ENCODE peak calls at places on chromosomes 1 and 21, in nine cellular contexts. R is lower lobe of right lung, O is BJ, Q is H1, E is tibial artery, T is dorsolateral prefrontal cortex, F is nephron progenitor cell, Y is endodermal cell, C is fibroblast of pulmonary artery. D is an unnamed sample.
A peak's percentile ranks its signal among the peaks of the same experiment; 100 is the strongest.

GRCh38 chr1:158830904-158831507 is at the start of gene MNDA:
- DNase-seq in C (no peak), Q (no peak), F (no peak), R (no peak), T (no peak), Y (no peak), E (no peak), O (no peak), D (no peak)

GRCh38 chr1:241074507-241074906 is 282.5 kb downstream of the RGS7 start:
- DNase-seq in C (no peak), Q (no peak), R (no peak), T (no peak), Y (no peak), O (no peak), E (no peak), F (no peak), D (no peak)

GRCh38 chr1:239367417-239367816 is 19.0 kb upstream of the CHRM3 start:
- DNase-seq in R (no peak), F (no peak), Y (no peak), O (no peak), C (no peak), E (no peak), Q (no peak), T (no peak), D (no peak)

GRCh38 chr1:79792212-79792575 is 785.7 kb upstream of the ADGRL4 start:
- DNase-seq in E (no peak), Y (no peak), C (peak; percentile 93), R (no peak), F (no peak), O (no peak), T (no peak), Q (no peak), D (peak; percentile 91)

GRCh38 chr1:109394591-109395281 is 3.0 kb downstream of the SORT1 start:
- DNase-seq in F (no peak), Y (no peak), T (no peak), E (no peak), O (no peak), R (no peak), Q (no peak), C (no peak), D (no peak)

GRCh38 chr1:115529216-115529897 is 112.4 kb upstream of the VANGL1 start:
- DNase-seq in O (no peak), C (peak; percentile 31), F (no peak), Y (no peak), R (no peak), E (no peak), Q (no peak), T (no peak), D (no peak)

GRCh38 chr1:118948796-118949195 is 39.3 kb downstream of the TBX15 start:
- DNase-seq in Y (no peak), O (no peak), C (peak; percentile 3), R (no peak), F (no peak), E (no peak), T (no peak), Q (no peak), D (peak; percentile 54)

GRCh38 chr1:68175621-68176398 is 56.5 kb downstream of the WLS start:
- DNase-seq in E (no peak), O (no peak), F (no peak), T (no peak), R (no peak), C (peak; percentile 53), Y (no peak), Q (no peak), D (peak; percentile 65)

GRCh38 chr1:176801553-176802020 is 338.6 kb downstream of the PAPPA2 start:
- DNase-seq in T (peak; percentile 34), E (peak; percentile 25), R (no peak), Q (no peak), C (no peak), Y (peak; percentile 68), F (peak; percentile 3), O (no peak), D (peak; percentile 39)

GRCh38 chr1:17755120-17755519 is at the start of gene ACTL8:
- DNase-seq in R (peak; percentile 24), T (no peak), F (no peak), Q (no peak), C (no peak), E (no peak), O (no peak), Y (no peak), D (no peak)

GRCh38 chr21:26162081-26162480 is 8.5 kb downstream of the APP start:
- DNase-seq in F (no peak), E (no peak), Q (no peak), C (no peak), Y (no peak), R (no peak), O (no peak), T (no peak), D (no peak)

GRCh38 chr1:192544983-192545393 is 30.6 kb upstream of the RGS1 start:
- DNase-seq in T (no peak), Q (no peak), R (no peak), Y (no peak), E (no peak), O (no peak), F (no peak), C (peak; percentile 73), D (peak; percentile 53)

GRCh38 chr1:108570128-108570527 is 10.2 kb downstream of the EEIG2 start:
- DNase-seq in C (peak; percentile 45), E (no peak), Q (no peak), O (no peak), R (no peak), F (no peak), Y (no peak), T (no peak), D (no peak)

GRCh38 chr1:244291171-244291866 is 160.4 kb downstream of the ADSS2 start:
- DNase-seq in Q (no peak), Y (no peak), O (no peak), E (no peak), C (no peak), R (no peak), F (no peak), T (no peak), D (no peak)

GRCh38 chr1:244069499-244069898 is 18.4 kb downstream of the ZBTB18 start:
- DNase-seq in R (no peak), Q (no peak), F (no peak), Y (no peak), T (no peak), E (no peak), O (no peak), C (no peak), D (no peak)

GRCh38 chr1:8533124-8533523 is 215.2 kb downstream of the SLC45A1 start:
- DNase-seq in C (no peak), E (no peak), Q (no peak), F (no peak), O (no peak), Y (no peak), T (no peak), R (no peak), D (no peak)

GRCh38 chr21:43280949-43281633 is 112.3 kb downstream of the CRYAA start:
- DNase-seq in C (no peak), O (no peak), E (no peak), R (peak; percentile 43), T (no peak), Y (no peak), Q (no peak), F (no peak), D (no peak)

GRCh38 chr1:2539312-2539907 is 9.3 kb upstream of the HES5 start:
- DNase-seq in O (no peak), Y (peak; percentile 93), F (no peak), R (no peak), Q (no peak), C (no peak), E (no peak), T (no peak), D (no peak)
- TF ChIP-seq CTCF in O (peak; percentile 32), Y (peak; percentile 79), F (peak; percentile 26), R (peak; percentile 29), Q (no peak), C (peak; percentile 28), E (no peak), T (no peak), D (no peak)

DNA sequence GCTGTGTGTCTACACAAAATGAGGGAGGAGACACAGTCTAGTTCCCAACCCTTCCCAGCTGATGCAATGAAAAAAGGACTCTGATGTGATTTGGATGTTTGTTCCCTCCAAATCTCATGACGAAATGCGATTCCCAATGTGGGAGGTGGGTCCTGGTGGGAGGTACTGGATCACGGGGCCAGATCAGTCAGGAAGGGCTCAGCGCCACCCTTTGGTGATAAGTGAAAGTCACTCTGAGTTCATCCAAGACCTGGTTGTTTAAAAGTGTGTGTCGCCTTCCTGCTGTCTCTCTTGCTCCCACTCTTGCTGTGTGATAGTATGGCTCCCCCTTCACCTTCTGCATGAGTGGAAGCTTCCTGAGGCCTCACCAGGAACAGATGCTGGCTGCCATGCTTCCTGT is 63.2 kb downstream of the GNG4 start:
- DNase-seq in E (no peak), Y (peak; percentile 68), O (no peak), R (no peak), C (no peak), F (no peak), Q (no peak), T (no peak), D (no peak)
- TF ChIP-seq CTCF in E (no peak), Y (peak; percentile 53), O (no peak), R (no peak), C (no peak), F (no peak), Q (peak; percentile 55), T (no peak), D (no peak)

DNA sequence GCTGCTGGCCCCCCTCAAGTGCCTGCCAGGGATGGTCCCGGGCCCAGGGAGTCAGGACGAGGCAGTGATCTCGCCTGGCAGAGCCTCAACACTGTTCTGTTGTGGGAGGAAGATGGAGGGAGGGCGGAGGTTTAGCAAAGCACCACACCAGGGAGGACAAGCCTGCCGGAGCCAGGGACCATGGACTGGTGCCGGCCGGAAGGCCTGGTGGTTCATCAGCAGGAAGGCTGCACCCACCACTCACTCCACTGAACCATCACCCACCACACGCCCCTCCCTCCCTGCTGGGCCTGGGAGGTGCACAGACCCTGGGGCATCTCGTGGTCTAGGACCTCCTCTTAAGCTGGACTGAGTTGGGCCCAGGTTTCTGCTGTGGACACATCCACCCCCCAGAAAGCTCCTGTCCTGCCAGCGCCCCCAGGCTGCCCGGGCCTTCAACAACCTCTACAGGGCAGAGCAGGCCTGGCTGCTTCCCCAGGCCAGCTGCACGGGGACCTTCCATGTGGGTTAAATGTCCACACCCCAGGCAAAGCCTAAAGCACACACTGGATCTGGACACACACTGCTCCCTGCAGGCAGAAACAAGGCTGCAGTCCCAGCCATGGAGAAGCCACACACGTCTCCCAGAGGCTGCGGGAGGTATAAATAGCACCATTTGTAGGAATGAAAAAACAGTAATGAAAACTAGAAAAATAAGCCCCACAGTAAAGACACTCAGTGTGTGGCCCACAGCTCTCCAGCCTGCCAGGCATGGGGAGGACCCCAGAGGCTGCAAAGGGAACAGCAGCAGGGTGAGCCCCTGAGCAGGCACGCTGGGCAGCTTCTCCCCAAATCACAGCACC is 10.4 kb upstream of the TMEM240 start:
- DNase-seq in E (no peak), Y (peak; percentile 77), Q (no peak), T (peak; percentile 65), O (no peak), C (peak; percentile 52), F (no peak), R (no peak), D (peak; percentile 64)
- TF ChIP-seq CTCF in E (peak; percentile 21), Y (peak; percentile 72), Q (peak; percentile 24), T (peak; percentile 44), O (peak; percentile 43), C (peak; percentile 48), F (peak; percentile 25), R (no peak), D (peak; percentile 61)

DNA sequence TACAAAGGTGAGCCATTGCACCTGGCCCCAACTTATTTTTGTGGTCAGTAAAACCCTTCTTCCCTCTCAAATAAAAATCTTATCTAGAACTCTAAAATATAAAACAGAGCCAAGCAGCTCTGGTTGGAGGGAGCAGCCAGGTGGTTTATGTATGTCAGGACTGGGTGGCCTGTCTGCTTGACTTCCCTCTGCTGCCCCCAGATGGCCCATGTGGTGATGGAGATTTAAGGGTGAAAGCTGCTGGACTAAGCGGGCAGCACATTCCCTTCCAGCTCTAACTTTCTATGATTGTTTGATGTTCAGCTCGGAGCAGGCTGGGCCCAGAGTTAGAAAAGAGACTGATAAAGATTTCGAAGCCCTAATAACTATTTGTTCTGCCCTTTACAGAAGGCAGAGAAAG is 11.9 kb upstream of the PAQR6 start:
- DNase-seq in C (no peak), Y (no peak), F (no peak), O (no peak), T (peak; percentile 66), E (no peak), Q (no peak), R (no peak), D (no peak)
- TF ChIP-seq CTCF in C (peak; percentile 20), Y (peak; percentile 62), F (no peak), O (no peak), T (peak; percentile 42), E (no peak), Q (peak; percentile 33), R (no peak), D (no peak)